ENCODE peak calls at places on chromosomes 16 and 17, in nine cellular contexts. R, U, X, F, P, A, C, W and N are unnamed samples.

GRCh38 chr16:89194340-89195311 is 5.7 kb downstream of the SLC22A31 start:
- DNase-seq in R (no peak), U (no peak), X (no peak), F (no peak), P (peak; percentile 19), A (no peak), C (no peak), W (peak; percentile 0), N (no peak)

GRCh38 chr16:53859995-53860540 is 156.1 kb downstream of the FTO start:
- DNase-seq in R (no peak), U (no peak), X (no peak), F (no peak), P (no peak), A (no peak), C (no peak), W (no peak), N (no peak)

GRCh38 chr17:39782481-39782880 is 44.7 kb downstream of the GRB7 start:
- DNase-seq in R (no peak), U (no peak), X (no peak), F (no peak), P (no peak), A (no peak), C (no peak), W (no peak), N (no peak)

GRCh38 chr16:23434380-23434779 is 18.6 kb downstream of the COG7 start:
- DNase-seq in R (peak; percentile 55), U (peak; percentile 14), X (peak; percentile 33), F (peak; percentile 40), P (peak; percentile 61), A (peak; percentile 61), C (peak; percentile 59), W (peak; percentile 83), N (peak; percentile 75)

GRCh38 chr17:78501241-78502036 is 75.8 kb downstream of the DNAH17 start:
- DNase-seq in R (no peak), U (peak; percentile 14), X (no peak), F (no peak), P (no peak), A (no peak), C (no peak), W (no peak), N (no peak)

GRCh38 chr16:24731722-24732419 is 2.4 kb downstream of the TNRC6A start:
- DNase-seq in R (no peak), U (no peak), X (no peak), F (no peak), P (no peak), A (no peak), C (no peak), W (peak; percentile 83), N (no peak)

GRCh38 chr16:56662357-56663354 is 4.9 kb downstream of the MT1F start:
- DNase-seq in R (no peak), U (no peak), X (no peak), F (no peak), P (no peak), A (no peak), C (no peak), W (no peak), N (peak; percentile 65)

GRCh38 chr17:38922538-38923291 is 2.7 kb upstream of the LASP1NB start:
- DNase-seq in R (no peak), U (no peak), X (no peak), F (no peak), P (peak; percentile 52), A (no peak), C (no peak), W (no peak), N (peak; percentile 76)

GRCh38 chr16:24748242-24748641 is 18.8 kb downstream of the TNRC6A start:
- DNase-seq in R (no peak), U (peak; percentile 38), X (peak; percentile 35), F (no peak), P (no peak), A (peak; percentile 81), C (no peak), W (no peak), N (no peak)

GRCh38 chr16:89359296-89360147 is 130.8 kb downstream of the ANKRD11 start:
- DNase-seq in R (no peak), U (no peak), X (no peak), F (no peak), P (no peak), A (no peak), C (no peak), W (no peak), N (no peak)

GRCh38 chr17:78725448-78726021 is 56.5 kb downstream of the CYTH1 start:
- DNase-seq in R (no peak), U (no peak), X (no peak), F (no peak), P (no peak), A (no peak), C (no peak), W (no peak), N (no peak)

GRCh38 chr17:66200685-66201092 is 8.8 kb upstream of the CEP112 start:
- DNase-seq in R (peak; percentile 17), U (peak; percentile 64), X (peak; percentile 77), F (no peak), P (peak; percentile 75), A (peak; percentile 17), C (peak; percentile 89), W (peak; percentile 87), N (peak; percentile 80)

GRCh38 chr17:37405955-37406634 is 541 bp downstream of the ACACA start:
- DNase-seq in R (no peak), U (no peak), X (no peak), F (no peak), P (no peak), A (no peak), C (no peak), W (no peak), N (no peak)

GRCh38 chr16:30619207-30619606 is 9.0 kb upstream of the ZNF689 start:
- DNase-seq in R (no peak), U (no peak), X (no peak), F (no peak), P (no peak), A (no peak), C (no peak), W (no peak), N (no peak)

GRCh38 chr16:85303354-85303883 is 191.1 kb upstream of the CIBAR2 start:
- DNase-seq in R (peak; percentile 92), U (peak; percentile 34), X (peak; percentile 89), F (no peak), P (peak; percentile 81), A (peak; percentile 22), C (peak; percentile 65), W (peak; percentile 28), N (peak; percentile 75)

GRCh38 chr17:81389585-81389984 is 5.7 kb upstream of the BAHCC1 start:
- DNase-seq in R (no peak), U (no peak), X (no peak), F (no peak), P (no peak), A (no peak), C (no peak), W (no peak), N (peak; percentile 13)
- TF ChIP-seq REST in R (no peak), U (no peak), X (no peak), F (no peak), P (no peak), A (no peak), C (no peak), W (no peak), N (no peak)

GRCh38 chr17:64447526-64447925 is 1.4 kb upstream of the MILR1 start:
- DNase-seq in R (no peak), U (no peak), X (no peak), F (no peak), P (no peak), A (no peak), C (no peak), W (no peak), N (no peak)

GRCh38 chr17:64442550-64442971 is 6.4 kb upstream of the MILR1 start:
- DNase-seq in R (no peak), U (no peak), X (no peak), F (no peak), P (no peak), A (no peak), C (no peak), W (no peak), N (no peak)

GRCh38 chr17:64437944-64438525 is 10.9 kb upstream of the MILR1 start:
- DNase-seq in R (no peak), U (no peak), X (no peak), F (no peak), P (no peak), A (no peak), C (no peak), W (no peak), N (no peak)

GRCh38 chr17:64443086-64443760 is 5.7 kb upstream of the MILR1 start:
- DNase-seq in R (no peak), U (no peak), X (no peak), F (no peak), P (no peak), A (no peak), C (peak; percentile 77), W (no peak), N (peak; percentile 2)

DNA sequence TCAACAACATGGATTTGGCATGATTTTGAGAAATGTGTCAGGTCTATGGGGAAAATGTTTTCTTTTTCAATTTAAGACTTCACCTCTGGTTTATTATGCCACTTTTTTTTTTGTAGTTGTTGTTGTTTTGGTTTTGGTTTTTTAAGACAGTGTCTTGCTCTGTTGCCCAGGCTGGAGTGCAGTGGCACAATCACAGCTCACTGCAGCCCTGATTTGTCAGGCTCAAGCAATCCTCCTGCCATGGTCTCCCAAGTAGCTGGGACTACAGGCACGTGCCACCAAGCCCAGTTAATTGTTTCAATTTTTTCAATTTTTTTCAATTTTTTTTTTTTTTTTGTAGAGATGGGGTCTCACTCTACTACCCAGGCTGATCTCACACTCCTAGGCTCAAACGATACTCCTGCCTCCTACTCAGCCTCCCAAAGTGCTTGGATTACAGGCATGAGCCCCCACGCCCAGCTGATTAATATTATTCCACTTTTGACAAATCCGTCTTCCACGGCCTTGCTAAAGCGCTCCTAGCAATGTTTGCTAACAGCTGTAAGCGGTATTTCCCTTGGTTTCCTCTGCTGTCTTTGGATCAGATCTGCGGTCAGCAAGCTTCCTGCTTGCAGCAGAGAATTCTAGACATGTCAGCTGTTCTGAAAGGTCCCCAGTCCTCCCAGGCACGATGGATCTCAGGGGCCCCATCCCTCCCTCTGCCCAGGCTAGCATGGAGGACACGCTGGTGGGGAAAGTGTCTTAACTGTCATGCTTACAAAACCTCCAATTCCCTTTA is 7.0 kb upstream of the MILR1 start:
- DNase-seq in R (no peak), U (peak; percentile 86), X (no peak), F (no peak), P (no peak), A (no peak), C (no peak), W (peak; percentile 47), N (no peak)
- TF ChIP-seq REST in R (no peak), U (no peak), X (no peak), F (no peak), P (no peak), A (no peak), C (no peak), W (no peak), N (no peak)

DNA sequence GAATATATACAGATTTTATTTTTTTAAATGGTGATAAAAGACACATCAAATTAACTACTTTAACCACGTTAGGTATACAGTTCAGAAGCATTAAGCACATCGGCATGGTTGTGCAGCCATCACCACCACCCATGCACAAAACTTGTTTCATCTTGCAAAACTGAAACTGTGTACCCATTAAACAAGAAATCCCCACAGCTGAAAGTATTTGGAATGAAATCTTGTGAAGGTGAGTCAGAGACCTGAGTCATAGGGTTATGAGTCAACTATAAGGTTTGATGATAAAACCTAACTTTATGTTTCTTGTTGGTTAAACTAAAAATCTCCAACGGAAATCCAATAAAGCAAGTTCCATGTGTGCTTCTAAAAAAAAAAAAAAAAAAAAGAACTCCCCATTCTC is 561.6 kb upstream of the PSMD7 start:
- DNase-seq in R (no peak), U (no peak), X (no peak), F (peak; percentile 11), P (no peak), A (peak; percentile 10), C (no peak), W (peak; percentile 8), N (no peak)
- TF ChIP-seq REST in R (no peak), U (no peak), X (no peak), F (no peak), P (no peak), A (no peak), C (no peak), W (no peak), N (no peak)

GRCh38 chr17:41308251-41308917 is 725 bp downstream of the KRTAP16-1 start:
- DNase-seq in R (no peak), U (no peak), X (no peak), F (peak; percentile 40), P (no peak), A (no peak), C (no peak), W (no peak), N (no peak)
- TF ChIP-seq REST in R (no peak), U (no peak), X (no peak), F (no peak), P (no peak), A (no peak), C (no peak), W (no peak), N (no peak)